ENCODE peak calls at places on chromosomes 16 and 17, in five cellular contexts. F is heart right ventricle, K is IMR-90, G is lower lobe of right lung, U is psoas muscle. Q is an unnamed sample. For H3K9me3 and H3K4me1, the result is how much of the 10 kb centered on the place peaks cover.

GRCh38 chr17:41263212-41263611 is 2.0 kb upstream of the KRTAP9-6 start:
- DNase-seq in F (no peak), K (no peak), G (no peak), U (no peak), Q (no peak)

GRCh38 chr17:45256114-45256966 is 5.6 kb downstream of the SPATA32 start:
- DNase-seq in F (no peak), K (no peak), G (no peak), U (no peak), Q (no peak)

GRCh38 chr17:64001763-64002529 is 3.8 kb downstream of the PRR29 start:
- DNase-seq in F (peak), K (peak), G (peak), U (peak), Q (no peak)

GRCh38 chr17:6506679-6507231 is 49.6 kb downstream of the PITPNM3 start:
- DNase-seq in F (no peak), K (no peak), G (peak), U (no peak), Q (peak)

GRCh38 chr17:927611-928461 is 51.7 kb downstream of the NXN start:
- DNase-seq in F (no peak), K (peak), G (no peak), U (no peak), Q (no peak)

GRCh38 chr17:1399366-1399678 is 700 bp downstream of the YWHAE start:
- DNase-seq in F (no peak), K (no peak), G (peak), U (peak), Q (no peak)

GRCh38 chr17:62648954-62649294 is 21.5 kb downstream of the MRC2 start:
- DNase-seq in F (no peak), K (no peak), G (peak), U (no peak), Q (no peak)

GRCh38 chr17:17420561-17421269 is 56.1 kb upstream of the MED9 start:
- DNase-seq in F (peak), K (peak), G (peak), U (peak), Q (no peak)

GRCh38 chr17:60741031-60741430 is 63.4 kb downstream of the BCAS3 start:
- DNase-seq in F (no peak), K (no peak), G (no peak), U (no peak), Q (no peak)

GRCh38 chr16:12153662-12154061 is 177.1 kb downstream of the SNX29 start:
- DNase-seq in F (no peak), K (no peak), G (no peak), U (no peak), Q (no peak)

GRCh38 chr16:86946396-86946795 is 368.0 kb downstream of the FOXL1 start:
- DNase-seq in F (no peak), K (peak), G (no peak), U (peak), Q (no peak)

GRCh38 chr17:78661092-78661770 is 84.0 kb upstream of the DNAH17 start:
- DNase-seq in F (no peak), K (no peak), G (no peak), U (no peak), Q (no peak)

GRCh38 chr17:44451832-44452231 is 51.4 kb downstream of the GPATCH8 start:
- DNase-seq in F (no peak), K (no peak), G (no peak), U (no peak), Q (no peak)

DNA sequence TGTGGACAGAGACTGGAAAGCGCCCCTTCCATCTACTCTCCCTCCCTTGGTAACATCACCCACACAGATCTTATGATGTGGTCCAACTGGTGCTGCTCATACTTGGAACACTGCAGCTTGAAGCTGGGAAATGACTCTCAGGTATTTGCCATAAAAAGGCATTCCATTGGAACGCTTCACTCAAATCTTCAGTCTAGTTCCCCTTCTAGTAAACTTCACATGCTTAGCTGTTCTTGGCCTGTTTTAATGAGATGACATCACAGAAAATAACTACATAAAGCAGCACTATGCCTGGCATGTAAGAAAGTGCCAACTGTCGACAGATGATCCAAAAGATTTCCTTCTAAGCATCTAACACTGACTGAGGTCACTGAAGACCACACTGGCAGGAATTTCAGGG is 9.3 kb downstream of the ZNF263 start:
- DNase-seq in F (no peak), K (peak), G (no peak), U (no peak), Q (no peak)
- H3K9me3 ChIP-seq in F (under half), K (half or more), G (half or more), U (half or more), Q (half or more)

GRCh38 chr16:85901110-85901509 is 2.1 kb downstream of the IRF8 start:
- DNase-seq in F (no peak), K (no peak), G (no peak), U (no peak), Q (no peak)
- H3K4me1 ChIP-seq in F (under half), K (under half), G (under half), U (under half), Q (under half)

GRCh38 chr17:82365586-82366295 is 5.8 kb upstream of the UTS2R start:
- DNase-seq in F (no peak), K (no peak), G (no peak), U (no peak), Q (peak)

GRCh38 chr17:82366749-82367148 is 4.8 kb upstream of the UTS2R start:
- DNase-seq in F (no peak), K (no peak), G (peak), U (no peak), Q (peak)

GRCh38 chr17:82369211-82369610 is 2.4 kb upstream of the UTS2R start:
- DNase-seq in F (no peak), K (no peak), G (no peak), U (no peak), Q (no peak)

GRCh38 chr17:82370471-82371332 is 863 bp upstream of the UTS2R start:
- DNase-seq in F (no peak), K (no peak), G (peak), U (peak), Q (peak)

GRCh38 chr17:82367724-82368524 is 3.6 kb upstream of the UTS2R start:
- DNase-seq in F (no peak), K (peak), G (no peak), U (no peak), Q (no peak)
- H3K4me3 ChIP-seq in F (no peak), K (no peak), G (no peak), U (no peak), Q (no peak)

DNA sequence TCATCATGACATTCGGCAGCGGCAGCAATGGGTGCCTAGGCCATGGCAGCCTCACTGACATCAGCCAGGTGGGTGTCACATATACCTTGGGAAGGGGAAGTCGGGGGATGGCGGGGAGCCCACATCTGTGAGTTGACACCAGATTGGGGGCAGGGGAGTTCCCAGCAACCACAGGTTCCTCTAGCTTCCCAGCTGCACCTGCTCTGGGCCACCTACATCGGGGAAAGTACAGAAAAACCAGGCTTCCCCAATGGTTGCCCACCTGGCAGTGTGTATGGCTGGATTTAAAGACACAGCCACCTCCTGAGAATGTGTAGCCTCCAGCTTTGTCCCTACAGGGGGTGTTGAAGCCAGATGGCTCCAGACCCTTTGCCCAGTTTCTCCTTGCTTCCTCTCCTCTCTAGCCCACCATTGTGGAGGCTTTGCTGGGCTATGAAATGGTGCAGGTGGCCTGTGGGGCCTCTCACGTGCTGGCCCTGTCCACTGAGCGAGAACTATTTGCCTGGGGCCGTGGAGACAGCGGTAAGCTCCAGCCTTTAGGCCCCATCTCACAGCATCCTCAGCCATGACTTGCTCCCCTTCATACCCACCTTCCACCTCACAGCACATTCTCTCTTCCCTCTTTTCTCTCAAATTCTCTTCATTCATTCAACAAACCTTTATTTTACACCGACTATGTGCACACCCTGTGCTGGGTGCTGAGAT is 5.0 kb upstream of the TRAF4 start:
- DNase-seq in F (no peak), K (no peak), G (peak), U (peak), Q (peak)
- H3K9me3 ChIP-seq in F (under half), K (under half), G (under half), U (under half), Q (under half)

DNA sequence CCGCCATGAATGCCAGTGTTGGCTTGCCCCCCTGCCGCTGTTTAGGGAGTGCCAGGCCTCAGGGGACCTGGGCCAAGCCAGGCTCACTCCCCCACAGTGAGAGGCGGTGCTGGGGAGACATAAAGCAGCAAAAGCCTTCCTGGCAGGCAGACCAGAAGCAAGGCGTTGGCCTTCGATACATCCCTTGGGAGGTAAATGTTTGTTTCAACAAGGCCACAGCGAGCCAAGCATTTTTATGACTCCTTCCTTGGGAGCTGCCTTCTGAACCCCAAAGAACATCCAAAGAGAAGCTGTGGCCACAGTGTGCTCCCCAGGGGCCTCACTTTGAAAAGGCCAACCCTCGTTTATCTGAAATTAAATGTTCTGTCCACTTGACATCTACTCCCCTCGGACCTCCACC is 119.7 kb upstream of the CIBAR2 start:
- DNase-seq in F (peak), K (no peak), G (no peak), U (peak), Q (no peak)
- H3K4me1 ChIP-seq in F (under half), K (half or more), G (under half), U (under half), Q (under half)

DNA sequence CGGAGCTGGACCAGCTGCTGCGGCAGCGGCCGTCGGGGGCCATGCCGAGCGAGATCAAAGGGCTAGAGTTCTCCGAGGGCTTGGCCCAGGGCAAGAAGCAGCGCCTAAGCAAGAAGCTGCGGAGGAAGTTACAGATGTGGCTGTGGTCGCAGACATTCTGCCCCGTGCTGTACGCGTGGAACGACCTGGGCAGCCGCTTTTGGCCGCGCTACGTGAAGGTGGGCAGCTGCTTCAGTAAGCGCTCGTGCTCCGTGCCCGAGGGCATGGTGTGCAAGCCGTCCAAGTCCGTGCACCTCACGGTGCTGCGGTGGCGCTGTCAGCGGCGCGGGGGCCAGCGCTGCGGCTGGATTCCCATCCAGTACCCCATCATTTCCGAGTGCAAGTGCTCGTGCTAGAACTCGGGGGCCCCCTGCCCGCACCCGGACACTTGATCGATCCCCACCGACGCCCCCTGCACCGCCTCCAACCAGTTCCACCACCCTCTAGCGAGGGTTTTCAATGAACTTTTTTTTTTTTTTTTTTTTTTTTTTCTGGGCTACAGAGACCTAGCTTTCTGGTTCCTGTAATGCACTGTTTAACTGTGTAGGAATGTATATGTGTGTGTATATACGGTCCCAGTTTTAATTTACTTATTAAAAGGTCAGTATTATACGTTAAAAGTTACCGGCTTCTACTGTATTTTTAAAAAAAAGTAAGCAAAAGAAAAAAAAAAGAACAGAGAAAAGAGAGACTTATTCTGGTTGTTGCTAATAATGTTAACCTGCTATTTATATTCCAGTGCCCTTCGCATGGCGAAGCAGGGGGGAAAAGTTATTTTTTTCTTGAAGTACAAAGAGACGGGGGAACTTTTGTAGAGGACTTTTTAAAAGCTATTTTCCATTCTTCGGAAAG is 1.3 kb downstream of the NOG start:
- DNase-seq in F (no peak), K (peak), G (peak), U (no peak), Q (no peak)
- H3K4me3 ChIP-seq in F (peak), K (peak), G (peak), U (peak), Q (no peak)

Q was measured in mucosa of descending colon.